ENCODE peak calls at places on chromosomes 2 and 18, in ten cellular contexts. J is heart right ventricle; U is osteoblast; P is hepatocyte; E is CD4-positive, alpha-beta memory T cell; K is cardiac muscle cell; Y is iPS DF 6.9; C is right cardiac atrium; B is Peyer's patch; S is tibial nerve. A is an unnamed sample.

GRCh38 chr18:63148449-63149199 is 170.9 kb downstream of the BCL2 start:
- DNase-seq in Y (no peak), P (no peak), B (no peak), K (peak; percentile 89), S (peak; percentile 55), E (no peak), U (no peak), C (peak; percentile 59), J (no peak), A (peak; percentile 39)

GRCh38 chr18:76052196-76052595 is 442.8 kb downstream of the ZNF516 start:
- DNase-seq in P (no peak), E (no peak), S (no peak), J (no peak), C (no peak), U (no peak), K (no peak), B (no peak), Y (no peak), A (no peak)

GRCh38 chr2:227310756-227311110 is 14.3 kb upstream of the MFF start:
- DNase-seq in U (no peak), P (no peak), Y (no peak), B (no peak), J (no peak), S (no peak), K (no peak), C (no peak), E (no peak), A (no peak)

GRCh38 chr2:174802459-174802858 is 38.2 kb upstream of the CHRNA1 start:
- DNase-seq in J (no peak), E (no peak), C (no peak), P (no peak), B (no peak), Y (no peak), K (no peak), U (no peak), S (no peak), A (no peak)

GRCh38 chr18:41973989-41974388 is 19.0 kb downstream of the PIK3C3 start:
- DNase-seq in E (no peak), S (no peak), J (no peak), B (no peak), P (no peak), K (no peak), C (no peak), U (no peak), Y (no peak), A (no peak)

GRCh38 chr2:149989447-149990063 is 402.0 kb upstream of the MMADHC start:
- DNase-seq in C (no peak), U (peak; percentile 21), J (no peak), K (no peak), S (no peak), B (no peak), E (no peak), Y (no peak), P (no peak), A (peak; percentile 81)

GRCh38 chr2:73933194-73933593 is 6.5 kb downstream of the DGUOK start:
- DNase-seq in S (no peak), U (no peak), Y (no peak), C (no peak), P (no peak), K (no peak), J (no peak), B (no peak), E (no peak), A (no peak)

GRCh38 chr18:22172594-22173049 is 3.2 kb downstream of the GATA6 start:
- DNase-seq in S (no peak), J (no peak), P (no peak), Y (no peak), B (peak; percentile 54), U (peak; percentile 83), K (no peak), C (peak; percentile 33), E (no peak), A (no peak)

GRCh38 chr2:51151490-51152140 is 119.7 kb upstream of the NRXN1 start:
- DNase-seq in S (no peak), J (no peak), U (no peak), P (no peak), C (no peak), Y (no peak), E (no peak), K (no peak), B (peak; percentile 42), A (no peak)

GRCh38 chr2:36663851-36664715 is 32.4 kb upstream of the VIT start:
- DNase-seq in Y (peak; percentile 55), S (peak; percentile 48), K (peak; percentile 89), J (peak; percentile 21), C (no peak), B (no peak), P (peak; percentile 75), U (peak; percentile 65), E (peak; percentile 39), A (no peak)

GRCh38 chr18:61982475-61982874 is 89.7 kb upstream of the RNF152 start:
- DNase-seq in E (no peak), J (no peak), Y (no peak), C (no peak), U (no peak), K (no peak), S (no peak), P (no peak), B (no peak), A (no peak)

GRCh38 chr2:188199716-188200128 is 92.0 kb upstream of the GULP1 start:
- DNase-seq in P (peak; percentile 15), B (no peak), Y (no peak), U (peak; percentile 82), J (no peak), C (no peak), E (no peak), K (peak; percentile 75), S (no peak), A (no peak)

GRCh38 chr2:122034797-122035196 is 279.3 kb downstream of the TSN start:
- DNase-seq in C (no peak), B (no peak), J (no peak), Y (no peak), P (no peak), S (no peak), E (no peak), U (no peak), K (no peak), A (no peak)

GRCh38 chr2:83196225-83196624 is 1262.9 kb downstream of the SUCLG1 start:
- DNase-seq in E (no peak), C (no peak), P (peak; percentile 37), Y (no peak), U (no peak), K (peak; percentile 80), J (no peak), S (no peak), B (no peak), A (no peak)

GRCh38 chr18:35641467-35641866 is 59.9 kb downstream of the GALNT1 start:
- DNase-seq in B (no peak), Y (no peak), C (no peak), P (no peak), K (no peak), E (no peak), U (no peak), J (no peak), S (no peak), A (no peak)

GRCh38 chr18:35642802-35643201 is 61.3 kb downstream of the GALNT1 start:
- DNase-seq in B (no peak), Y (no peak), S (no peak), E (no peak), C (no peak), J (no peak), U (peak; percentile 45), K (no peak), P (no peak), A (no peak)

GRCh38 chr18:35641916-35642315 is 60.4 kb downstream of the GALNT1 start:
- DNase-seq in Y (no peak), S (no peak), C (no peak), P (no peak), E (no peak), U (no peak), B (no peak), K (peak; percentile 14), J (no peak), A (no peak)

GRCh38 chr18:35646449-35646848 is 64.9 kb downstream of the GALNT1 start:
- DNase-seq in S (no peak), C (no peak), E (no peak), U (no peak), P (no peak), Y (no peak), K (no peak), B (no peak), J (no peak), A (no peak)
- H3K9me3 ChIP-seq in S (no peaks in the 10 kb centered on the region), C (peaks cover 2% of the 10 kb centered on the region), E (no peaks in the 10 kb centered on the region), U (no peaks in the 10 kb centered on the region), P (peaks cover 2% of the 10 kb centered on the region), Y (no peaks in the 10 kb centered on the region), K (no peaks in the 10 kb centered on the region), B (no peaks in the 10 kb centered on the region), J (no peaks in the 10 kb centered on the region), A (peaks cover 4% of the 10 kb centered on the region)

GRCh38 chr2:16060125-16060935 is 120.0 kb downstream of the MYCN start:
- DNase-seq in U (no peak), E (no peak), C (no peak), K (no peak), Y (no peak), P (no peak), J (no peak), B (no peak), S (no peak), A (no peak)
- H3K9me3 ChIP-seq in U (no peaks in the 10 kb centered on the region), E (no peaks in the 10 kb centered on the region), C (no peaks in the 10 kb centered on the region), K (no peaks in the 10 kb centered on the region), Y (peaks cover 4% of the 10 kb centered on the region), P (no peaks in the 10 kb centered on the region), J (no peaks in the 10 kb centered on the region), B (peaks cover 15% of the 10 kb centered on the region), S (no peaks in the 10 kb centered on the region), A (peaks cover 6% of the 10 kb centered on the region)

GRCh38 chr2:42495234-42495581 is 1.4 kb upstream of the KCNG3 start:
- DNase-seq in K (no peak), J (no peak), C (no peak), B (no peak), U (no peak), E (no peak), Y (no peak), P (no peak), S (no peak), A (no peak)
- H3K9me3 ChIP-seq in K (no peaks in the 10 kb centered on the region), J (no peaks in the 10 kb centered on the region), C (no peaks in the 10 kb centered on the region), B (peaks cover 7% of the 10 kb centered on the region), U (no peaks in the 10 kb centered on the region), E (no peaks in the 10 kb centered on the region), Y (no peaks in the 10 kb centered on the region), P (no peaks in the 10 kb centered on the region), S (no peaks in the 10 kb centered on the region), A (no peaks in the 10 kb centered on the region)

GRCh38 chr2:219648963-219649362 is 21.5 kb downstream of the SLC4A3 start:
- DNase-seq in P (no peak), U (no peak), B (no peak), S (no peak), J (no peak), Y (no peak), E (no peak), C (no peak), K (no peak), A (no peak)

GRCh38 chr2:219643788-219644398 is 16.5 kb downstream of the SLC4A3 start:
- DNase-seq in B (no peak), C (peak; percentile 54), Y (no peak), K (no peak), S (no peak), J (peak; percentile 70), E (no peak), U (no peak), P (no peak), A (no peak)

GRCh38 chr2:219643084-219643473 is 15.6 kb downstream of the SLC4A3 start:
- DNase-seq in P (no peak), Y (no peak), K (no peak), J (no peak), U (no peak), E (no peak), C (no peak), B (no peak), S (no peak), A (no peak)

GRCh38 chr2:219644801-219645480 is 17.5 kb downstream of the SLC4A3 start:
- DNase-seq in C (peak; percentile 69), J (peak; percentile 77), S (no peak), P (peak; percentile 39), E (no peak), K (peak; percentile 38), B (peak; percentile 51), U (peak; percentile 68), Y (no peak), A (peak; percentile 21)

GRCh38 chr2:219645631-219646527 is 18.4 kb downstream of the SLC4A3 start:
- DNase-seq in Y (no peak), J (no peak), U (peak; percentile 92), S (no peak), B (no peak), P (peak; percentile 63), K (peak; percentile 83), C (peak; percentile 33), E (no peak), A (peak; percentile 74)
- H3K9me3 ChIP-seq in Y (no peaks in the 10 kb centered on the region), J (no peaks in the 10 kb centered on the region), U (no peaks in the 10 kb centered on the region), S (no peaks in the 10 kb centered on the region), B (no peaks in the 10 kb centered on the region), P (no peaks in the 10 kb centered on the region), K (no peaks in the 10 kb centered on the region), C (no peaks in the 10 kb centered on the region), E (no peaks in the 10 kb centered on the region), A (no peaks in the 10 kb centered on the region)

A was measured in MG63.